ENCODE peak calls at places on chromosomes 2 and 18, in four cellular contexts. G is H7, Y is NCI-H1694, C is SJSA1. R is an unnamed sample.
A peak's percentile ranks its signal among the peaks of the same experiment; 100 is the strongest.

GRCh38 chr18:61840324-61840723 is 52.5 kb downstream of the RNF152 start:
- DNase-seq in C (no peak), G (no peak), Y (no peak), R (no peak)

GRCh38 chr2:98759338-98759737 is 28.4 kb upstream of the MGAT4A start:
- DNase-seq in Y (no peak), C (no peak), G (no peak), R (no peak)

GRCh38 chr2:86631846-86632485 is 8.3 kb upstream of the RNF103 start:
- DNase-seq in C (no peak), Y (no peak), G (no peak), R (no peak)

GRCh38 chr2:149087751-149088150 is 49.3 kb downstream of the LYPD6B start:
- DNase-seq in G (peak; percentile 8), Y (no peak), C (no peak), R (no peak)

GRCh38 chr2:105256431-105257047 is 15.0 kb downstream of the GPR45 start:
- DNase-seq in G (no peak), Y (no peak), C (no peak), R (no peak)

GRCh38 chr2:115162454-115163293 is 720.2 kb downstream of the DPP10 start:
- DNase-seq in Y (no peak), C (no peak), G (peak; percentile 48), R (peak; percentile 23)

GRCh38 chr2:24577481-24577880 is 86.4 kb downstream of the NCOA1 start:
- DNase-seq in Y (no peak), C (no peak), G (no peak), R (no peak)

GRCh38 chr18:25289040-25289631 is 62.8 kb downstream of the ZNF521 start:
- DNase-seq in G (no peak), Y (no peak), C (no peak), R (no peak)

GRCh38 chr2:44707945-44708645 is 233.4 kb upstream of the SIX3 start:
- DNase-seq in C (no peak), G (no peak), Y (peak; percentile 14), R (no peak)

GRCh38 chr2:105893011-105893995 is 148.6 kb downstream of the NCK2 start:
- DNase-seq in C (no peak), G (no peak), Y (no peak), R (no peak)

GRCh38 chr2:134124047-134124753 is 129.7 kb upstream of the MGAT5 start:
- DNase-seq in Y (peak; percentile 87), G (no peak), C (peak; percentile 8), R (no peak)